ENCODE peak calls at places on chromosome 14, in ten cellular contexts. G is K562, O is stomach, A is H1, L is A549, Y is transverse colon, T is SK-N-SH, U is tibial nerve, D is ovary, R is esophagus muscularis mucosa. K is an unnamed sample.

GRCh38 chr14:56129941-56130340 is 11.7 kb downstream of the PELI2 start:
- DNase-seq in G (no peak), A (no peak), Y (no peak), U (no peak), D (no peak), R (no peak), O (no peak), L (no peak), T (no peak), K (no peak)

GRCh38 chr14:56224691-56225681 is 106.8 kb downstream of the PELI2 start:
- DNase-seq in Y (peak), R (peak), A (no peak), U (no peak), O (peak), T (no peak), G (no peak), L (peak), D (no peak), K (no peak)

GRCh38 chr14:50020799-50021198 is 95.6 kb downstream of the VCPKMT start:
- DNase-seq in A (no peak), D (no peak), G (no peak), Y (no peak), T (no peak), O (no peak), R (no peak), L (no peak), U (no peak), K (no peak)

GRCh38 chr14:90398315-90398811 is 1.5 kb downstream of the CALM1 start:
- DNase-seq in Y (peak), D (no peak), T (peak), L (peak), R (peak), A (peak), U (no peak), G (no peak), O (peak), K (no peak)

GRCh38 chr14:52080817-52081755 is 12.2 kb upstream of the NID2 start:
- DNase-seq in T (no peak), Y (no peak), D (no peak), R (peak), L (peak), O (no peak), G (no peak), A (no peak), U (no peak), K (no peak)

GRCh38 chr14:97221572-97221971 is 424.4 kb downstream of the VRK1 start:
- DNase-seq in O (no peak), T (no peak), A (no peak), D (no peak), Y (no peak), U (no peak), R (peak), L (no peak), G (no peak), K (no peak)

GRCh38 chr14:83425138-83425537 is 1891.5 kb upstream of the SEL1L start:
- DNase-seq in Y (no peak), D (no peak), T (no peak), O (no peak), R (no peak), A (no peak), U (no peak), L (peak), G (no peak), K (no peak)

GRCh38 chr14:90204516-90204915 is 51.8 kb upstream of the PSMC1 start:
- DNase-seq in R (no peak), Y (no peak), A (no peak), G (no peak), D (no peak), T (no peak), U (no peak), L (no peak), O (no peak), K (no peak)

GRCh38 chr14:98599082-98599481 is 672.9 kb downstream of the BCL11B start:
- DNase-seq in R (peak), O (no peak), G (no peak), D (no peak), U (no peak), Y (no peak), L (no peak), A (no peak), T (no peak), K (no peak)

GRCh38 chr14:53336729-53337128 is 183.6 kb upstream of the DDHD1 start:
- DNase-seq in G (no peak), T (no peak), Y (no peak), A (no peak), O (no peak), L (no peak), R (no peak), D (no peak), U (no peak), K (no peak)

GRCh38 chr14:69943084-69943797 is 64.0 kb downstream of the SMOC1 start:
- DNase-seq in Y (no peak), U (no peak), R (no peak), L (no peak), T (peak), A (no peak), D (no peak), G (no peak), O (no peak), K (no peak)

GRCh38 chr14:84006643-84007137 is 1523.3 kb upstream of the FLRT2 start:
- DNase-seq in O (no peak), L (no peak), R (no peak), D (no peak), T (no peak), Y (no peak), A (no peak), G (no peak), U (no peak), K (no peak)

GRCh38 chr14:56390859-56391258 is 188.7 kb upstream of the TMEM260 start:
- DNase-seq in G (no peak), U (no peak), O (no peak), L (peak), R (no peak), D (no peak), T (no peak), Y (no peak), A (no peak), K (no peak)

GRCh38 chr14:44149597-44149996 is 357.5 kb downstream of the FSCB start:
- DNase-seq in L (peak), U (no peak), R (no peak), Y (no peak), O (no peak), G (no peak), D (no peak), A (peak), T (peak), K (no peak)

GRCh38 chr14:22900088-22900799 is 17.2 kb downstream of the REM2 start:
- DNase-seq in L (peak), G (peak), O (no peak), D (no peak), U (no peak), Y (peak), T (peak), A (peak), R (no peak), K (no peak)

GRCh38 chr14:78835909-78836308 is 665.7 kb downstream of the NRXN3 start:
- DNase-seq in D (no peak), A (no peak), U (no peak), Y (no peak), R (no peak), T (no peak), O (no peak), G (no peak), L (no peak), K (no peak)

GRCh38 chr14:23916038-23916437 is 37.5 kb upstream of the DHRS4 start:
- DNase-seq in T (no peak), Y (no peak), D (no peak), L (no peak), R (no peak), O (no peak), U (no peak), A (no peak), G (no peak), K (no peak)

GRCh38 chr14:49865431-49865859 is 12.9 kb upstream of the NEMF start:
- DNase-seq in R (peak), L (peak), U (peak), T (peak), Y (peak), D (peak), G (no peak), O (peak), A (peak), K (peak)

GRCh38 chr14:32508281-32508680 is 179.2 kb downstream of the AKAP6 start:
- DNase-seq in A (no peak), T (no peak), U (no peak), R (no peak), Y (no peak), O (no peak), L (no peak), G (no peak), D (no peak), K (no peak)

GRCh38 chr14:95886366-95886765 is 9.7 kb downstream of the TUNAR start:
- DNase-seq in U (no peak), D (no peak), T (peak), R (no peak), A (no peak), L (no peak), O (no peak), Y (no peak), G (no peak), K (no peak)

GRCh38 chr14:53545217-53545616 is 392.1 kb upstream of the DDHD1 start:
- DNase-seq in Y (no peak), L (no peak), A (no peak), R (no peak), T (no peak), G (no peak), O (no peak), U (no peak), D (no peak), K (no peak)

GRCh38 chr14:89658977-89659670 is 242.1 kb upstream of the FOXN3 start:
- DNase-seq in T (no peak), L (no peak), O (no peak), D (no peak), A (no peak), U (no peak), R (no peak), Y (no peak), G (no peak), K (no peak)

GRCh38 chr14:75401356-75401755 is 26.5 kb upstream of the JDP2 start:
- DNase-seq in O (no peak), R (no peak), T (no peak), D (peak), L (no peak), G (no peak), Y (peak), A (no peak), U (peak), K (no peak)

GRCh38 chr14:59920378-59920683 is 387 bp downstream of the LRRC9 start:
- DNase-seq in L (no peak), A (no peak), U (no peak), D (no peak), R (no peak), O (no peak), T (no peak), Y (peak), G (no peak), K (no peak)

GRCh38 chr14:59913187-59913586 is 6.8 kb upstream of the LRRC9 start:
- DNase-seq in U (no peak), T (no peak), G (no peak), A (no peak), R (no peak), O (no peak), D (no peak), Y (no peak), L (no peak), K (no peak)

GRCh38 chr14:59919582-59920377 is at the start of gene LRRC9:
- DNase-seq in A (peak), G (peak), Y (peak), T (peak), U (no peak), O (no peak), R (no peak), L (no peak), D (peak), K (peak)

GRCh38 chr14:59918824-59919581 is 941 bp upstream of the LRRC9 start:
- DNase-seq in R (no peak), Y (peak), L (peak), O (no peak), U (no peak), G (peak), D (no peak), T (peak), A (no peak), K (peak)
- TF ChIP-seq EP300 in R (no peak), Y (no peak), L (no peak), O (no peak), U (no peak), G (no peak), D (no peak), T (no peak), A (no peak), K (no peak)

DNA sequence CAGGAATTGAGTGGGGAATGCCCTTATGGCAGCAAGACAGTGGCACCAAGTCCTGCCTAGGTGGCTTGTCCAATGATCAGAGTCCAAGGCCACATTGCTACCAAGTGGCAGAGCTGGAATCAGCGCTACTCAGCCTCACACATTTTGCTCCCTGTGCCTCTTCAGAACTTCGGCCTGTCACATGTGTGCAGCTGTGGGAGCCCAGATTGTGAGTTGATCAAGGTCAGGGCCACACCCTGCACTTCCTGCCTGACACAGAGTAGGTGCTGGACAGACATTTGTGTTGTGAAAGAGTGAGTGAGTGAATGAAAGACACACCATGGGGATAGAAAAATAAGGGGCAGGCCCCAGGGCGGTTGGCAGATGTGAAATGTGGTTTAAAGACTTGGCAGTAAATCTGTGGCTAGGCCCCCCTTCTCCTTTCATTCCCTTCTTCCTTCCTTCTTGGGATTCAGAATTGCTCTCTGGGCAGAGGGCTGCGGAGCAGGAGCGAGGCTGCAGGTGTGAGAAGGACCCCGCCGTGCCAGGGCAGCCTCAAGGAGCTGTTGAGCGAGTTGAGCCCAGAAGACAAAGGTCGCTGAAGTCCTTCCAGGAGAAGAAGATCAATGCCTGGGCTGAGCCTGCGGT is 83.5 kb downstream of the SLC25A47 start:
- DNase-seq in Y (peak), G (peak), D (no peak), L (peak), U (no peak), A (no peak), T (no peak), O (peak), R (no peak), K (no peak)
- H3K27ac ChIP-seq in Y (peak), G (peak), D (no peak), L (peak), U (peak), A (no peak), T (peak), O (peak), R (no peak), K (no peak)

GRCh38 chr14:93688239-93688666 is 100.0 kb downstream of the PRIMA1 start:
- DNase-seq in L (no peak), O (no peak), R (no peak), U (no peak), G (no peak), T (no peak), D (no peak), Y (no peak), A (peak), K (no peak)
- TF ChIP-seq EP300 in L (no peak), O (no peak), R (no peak), U (no peak), G (no peak), T (no peak), D (no peak), Y (no peak), A (no peak), K (no peak)

GRCh38 chr14:33951183-33951840 is 438 bp upstream of the EGLN3 start:
- DNase-seq in O (no peak), L (no peak), A (no peak), D (no peak), R (no peak), U (no peak), T (no peak), G (no peak), Y (no peak), K (no peak)
- H3K27ac ChIP-seq in O (peak), L (peak), A (peak), D (no peak), R (peak), U (peak), T (no peak), G (peak), Y (peak), K (no peak)

GRCh38 chr14:102951799-102952198 is 29.3 kb downstream of the AMN start:
- DNase-seq in A (no peak), L (no peak), O (no peak), R (no peak), G (no peak), T (no peak), U (no peak), Y (no peak), D (no peak), K (no peak)

GRCh38 chr14:102952276-102952675 is 29.8 kb downstream of the AMN start:
- DNase-seq in T (no peak), U (no peak), R (no peak), L (no peak), A (no peak), D (no peak), Y (no peak), G (no peak), O (no peak), K (no peak)

GRCh38 chr14:102951034-102951433 is 28.6 kb downstream of the AMN start:
- DNase-seq in T (no peak), R (no peak), D (no peak), L (no peak), G (no peak), Y (no peak), U (no peak), A (no peak), O (no peak), K (no peak)

GRCh38 chr14:102954081-102954789 is 31.8 kb downstream of the AMN start:
- DNase-seq in U (no peak), D (no peak), R (no peak), G (no peak), A (no peak), Y (no peak), O (no peak), T (no peak), L (no peak), K (no peak)

GRCh38 chr14:102953100-102953499 is 30.6 kb downstream of the AMN start:
- DNase-seq in O (no peak), G (no peak), Y (no peak), U (no peak), R (no peak), A (no peak), L (no peak), D (no peak), T (no peak), K (no peak)
- TF ChIP-seq EP300 in O (no peak), G (no peak), Y (no peak), U (no peak), R (no peak), A (no peak), L (no peak), D (no peak), T (no peak), K (no peak)

GRCh38 chr14:88470542-88471440 is 84.0 kb downstream of the PTPN21 start:
- DNase-seq in O (no peak), T (no peak), R (peak), A (no peak), D (no peak), L (no peak), G (no peak), U (no peak), Y (no peak), K (no peak)
- H3K27ac ChIP-seq in O (no peak), T (no peak), R (no peak), A (no peak), D (no peak), L (no peak), G (no peak), U (no peak), Y (no peak), K (no peak)

GRCh38 chr14:77599894-77600293 is 16.5 kb downstream of the SPTLC2 start:
- DNase-seq in R (no peak), T (no peak), G (no peak), L (no peak), U (no peak), O (no peak), D (no peak), Y (peak), A (no peak), K (no peak)
- TF ChIP-seq EP300 in R (no peak), T (no peak), G (no peak), L (no peak), U (no peak), O (no peak), D (no peak), Y (no peak), A (no peak), K (no peak)

GRCh38 chr14:63986789-63987533 is 134.2 kb downstream of the SYNE2 start:
- DNase-seq in G (no peak), Y (peak), R (no peak), A (no peak), T (no peak), D (no peak), U (no peak), L (peak), O (no peak), K (peak)
- H3K27ac ChIP-seq in G (no peak), Y (no peak), R (no peak), A (no peak), T (no peak), D (no peak), U (no peak), L (no peak), O (no peak), K (no peak)

GRCh38 chr14:68137704-68138619 is 318.4 kb downstream of the RAD51B start:
- DNase-seq in O (peak), A (peak), Y (peak), L (peak), G (no peak), R (no peak), U (no peak), D (no peak), T (peak), K (no peak)
- TF ChIP-seq EP300 in O (no peak), A (no peak), Y (no peak), L (peak), G (no peak), R (no peak), U (peak), D (no peak), T (no peak), K (no peak)